ENCODE peak calls at places on chromosome 5, in eight cellular contexts. K, T, Q, A, V, N, E and B are unnamed samples.

GRCh38 chr5:40171971-40172370 is 507.7 kb upstream of the PTGER4 start:
- DNase-seq in K (no peak), T (no peak), Q (no peak), A (no peak), V (no peak), N (no peak), E (no peak), B (no peak)

GRCh38 chr5:5158472-5158895 is 18.4 kb downstream of the ADAMTS16 start:
- DNase-seq in K (no peak), T (no peak), Q (no peak), A (no peak), V (no peak), N (no peak), E (no peak), B (no peak)

GRCh38 chr5:21810737-21811316 is 1042.3 kb downstream of the CDH12 start:
- DNase-seq in K (peak), T (no peak), Q (no peak), A (no peak), V (no peak), N (peak), E (no peak), B (no peak)

GRCh38 chr5:139100825-139101224 is 97.3 kb downstream of the SIL1 start:
- DNase-seq in K (no peak), T (no peak), Q (no peak), A (no peak), V (no peak), N (no peak), E (no peak), B (no peak)

GRCh38 chr5:129664336-129664937 is 83.5 kb upstream of the MINAR2 start:
- DNase-seq in K (peak), T (no peak), Q (no peak), A (no peak), V (peak), N (peak), E (no peak), B (peak)

GRCh38 chr5:64947031-64947430 is 178.3 kb downstream of the CWC27 start:
- DNase-seq in K (no peak), T (peak), Q (no peak), A (no peak), V (no peak), N (no peak), E (peak), B (no peak)

GRCh38 chr5:171520300-171521170 is 101.1 kb downstream of the FGF18 start:
- DNase-seq in K (no peak), T (no peak), Q (no peak), A (no peak), V (no peak), N (no peak), E (no peak), B (no peak)

GRCh38 chr5:161851691-161852299 is 3.9 kb downstream of the GABRA1 start:
- DNase-seq in K (peak), T (no peak), Q (no peak), A (no peak), V (no peak), N (no peak), E (no peak), B (no peak)

GRCh38 chr5:14914603-14915277 is 43.2 kb upstream of the ANKH start:
- DNase-seq in K (peak), T (no peak), Q (no peak), A (no peak), V (no peak), N (no peak), E (no peak), B (no peak)

GRCh38 chr5:74042559-74043357 is 416.8 kb downstream of the ARHGEF28 start:
- DNase-seq in K (no peak), T (peak), Q (no peak), A (no peak), V (no peak), N (no peak), E (no peak), B (peak)

GRCh38 chr5:88702328-88702727 is 180.7 kb downstream of the MEF2C start:
- DNase-seq in K (no peak), T (no peak), Q (no peak), A (no peak), V (no peak), N (no peak), E (no peak), B (no peak)

GRCh38 chr5:32017638-32018429 is 156.3 kb downstream of the GOLPH3 start:
- DNase-seq in K (no peak), T (peak), Q (no peak), A (peak), V (no peak), N (no peak), E (no peak), B (no peak)

GRCh38 chr5:74056789-74057164 is 430.8 kb downstream of the ARHGEF28 start:
- DNase-seq in K (peak), T (no peak), Q (no peak), A (no peak), V (no peak), N (no peak), E (no peak), B (no peak)

GRCh38 chr5:95080026-95080425 is 204.9 kb downstream of the MCTP1 start:
- DNase-seq in K (no peak), T (no peak), Q (no peak), A (no peak), V (no peak), N (no peak), E (no peak), B (no peak)

GRCh38 chr5:77844408-77845272 is 68.5 kb upstream of the TBCA start:
- DNase-seq in K (no peak), T (peak), Q (no peak), A (peak), V (no peak), N (no peak), E (no peak), B (no peak)

GRCh38 chr5:174489233-174489632 is 235.1 kb upstream of the MSX2 start:
- DNase-seq in K (no peak), T (no peak), Q (no peak), A (no peak), V (no peak), N (no peak), E (no peak), B (no peak)

GRCh38 chr5:180070726-180071417 is 687 bp downstream of the RNF130 start:
- DNase-seq in K (peak), T (peak), Q (no peak), A (peak), V (no peak), N (peak), E (peak), B (peak)

GRCh38 chr5:100623719-100624118 is 88.5 kb downstream of the FAM174A start:
- DNase-seq in K (peak), T (peak), Q (no peak), A (no peak), V (no peak), N (no peak), E (no peak), B (peak)

GRCh38 chr5:149337746-149338145 is 7.6 kb upstream of the GRPEL2 start:
- DNase-seq in K (no peak), T (no peak), Q (no peak), A (no peak), V (no peak), N (no peak), E (no peak), B (no peak)

GRCh38 chr5:5466227-5466626 is 43.8 kb downstream of the ICE1 start:
- DNase-seq in K (no peak), T (no peak), Q (no peak), A (no peak), V (no peak), N (no peak), E (no peak), B (no peak)

GRCh38 chr5:89596821-89597220 is 713.8 kb upstream of the MEF2C start:
- DNase-seq in K (no peak), T (no peak), Q (no peak), A (no peak), V (no peak), N (no peak), E (no peak), B (no peak)

GRCh38 chr5:10719965-10720364 is 41.1 kb downstream of the DAP start:
- DNase-seq in K (peak), T (no peak), Q (no peak), A (no peak), V (no peak), N (no peak), E (no peak), B (peak)

GRCh38 chr5:110510146-110510545 is 216.3 kb downstream of the TMEM232 start:
- DNase-seq in K (no peak), T (no peak), Q (no peak), A (no peak), V (no peak), N (no peak), E (no peak), B (no peak)

GRCh38 chr5:60387041-60387440 is 312.9 kb downstream of the DEPDC1B start:
- DNase-seq in K (no peak), T (no peak), Q (no peak), A (no peak), V (no peak), N (no peak), E (no peak), B (no peak)

GRCh38 chr5:159764283-159764927 is 151.9 kb upstream of the ADRA1B start:
- DNase-seq in K (no peak), T (no peak), Q (no peak), A (no peak), V (no peak), N (no peak), E (no peak), B (peak)

GRCh38 chr5:40401965-40402364 is 277.8 kb upstream of the PTGER4 start:
- DNase-seq in K (no peak), T (no peak), Q (no peak), A (no peak), V (peak), N (no peak), E (no peak), B (no peak)

GRCh38 chr5:78320461-78320860 is 26.0 kb upstream of the AP3B1 start:
- DNase-seq in K (peak), T (peak), Q (no peak), A (no peak), V (no peak), N (peak), E (no peak), B (no peak)

GRCh38 chr5:82720764-82721163 is 356.4 kb downstream of the TMEM167A start:
- DNase-seq in K (no peak), T (no peak), Q (no peak), A (no peak), V (no peak), N (no peak), E (no peak), B (no peak)

GRCh38 chr5:38135486-38136031 is 122.8 kb upstream of the EGFLAM start:
- DNase-seq in K (no peak), T (no peak), Q (no peak), A (no peak), V (no peak), N (no peak), E (no peak), B (no peak)

GRCh38 chr5:58649716-58650115 is 66.8 kb downstream of the RAB3C start:
- DNase-seq in K (no peak), T (no peak), Q (no peak), A (no peak), V (no peak), N (no peak), E (no peak), B (no peak)

GRCh38 chr5:38468202-38468656 is 88.2 kb downstream of the LIFR start:
- DNase-seq in K (no peak), T (no peak), Q (no peak), A (no peak), V (no peak), N (no peak), E (no peak), B (peak)

GRCh38 chr5:73229271-73229670 is 56.3 kb downstream of the TMEM174 start:
- DNase-seq in K (no peak), T (no peak), Q (no peak), A (no peak), V (no peak), N (no peak), E (no peak), B (peak)